ENCODE peak calls at places on chromosomes 2 and 18, in nine cellular contexts. One of them, this sample, is unnamed.

GRCh38 chr2:195559431-195559914 is 97.6 kb upstream of the SLC39A10 start:
- DNase-seq in fibroblast of lung: peak
- DNase-seq in endodermal cell: no peak
- DNase-seq in SK-N-SH: no peak
- DNase-seq in GM23248: peak
- DNase-seq in IMR-90: peak
- DNase-seq in adipocyte: peak
- DNase-seq in HCT116: no peak
- DNase-seq in endothelial cell of umbilical vein: no peak
- DNase-seq in this sample: peak

GRCh38 chr18:23958036-23958435 is 56.5 kb upstream of the TTC39C start:
- DNase-seq in fibroblast of lung: peak
- DNase-seq in endodermal cell: no peak
- DNase-seq in SK-N-SH: no peak
- DNase-seq in GM23248: peak
- DNase-seq in IMR-90: no peak
- DNase-seq in adipocyte: no peak
- DNase-seq in HCT116: no peak
- DNase-seq in endothelial cell of umbilical vein: no peak
- DNase-seq in this sample: no peak

GRCh38 chr2:237669129-237669627 is 41.8 kb downstream of the LRRFIP1 start:
- DNase-seq in fibroblast of lung: no peak
- DNase-seq in endodermal cell: no peak
- DNase-seq in SK-N-SH: no peak
- DNase-seq in GM23248: peak
- DNase-seq in IMR-90: no peak
- DNase-seq in adipocyte: no peak
- DNase-seq in HCT116: no peak
- DNase-seq in endothelial cell of umbilical vein: no peak
- DNase-seq in this sample: no peak

GRCh38 chr2:217467331-217467730 is 535.5 kb downstream of the TNS1 start:
- DNase-seq in fibroblast of lung: peak
- DNase-seq in endodermal cell: no peak
- DNase-seq in SK-N-SH: no peak
- DNase-seq in GM23248: peak
- DNase-seq in IMR-90: peak
- DNase-seq in adipocyte: no peak
- DNase-seq in HCT116: no peak
- DNase-seq in endothelial cell of umbilical vein: no peak
- DNase-seq in this sample: no peak

GRCh38 chr2:64914735-64915509 is 74.3 kb upstream of the SLC1A4 start:
- DNase-seq in fibroblast of lung: peak
- DNase-seq in endodermal cell: no peak
- DNase-seq in SK-N-SH: no peak
- DNase-seq in GM23248: peak
- DNase-seq in IMR-90: peak
- DNase-seq in adipocyte: peak
- DNase-seq in HCT116: no peak
- DNase-seq in endothelial cell of umbilical vein: no peak
- DNase-seq in this sample: no peak

GRCh38 chr2:186542002-186542401 is 47.9 kb upstream of the ITGAV start:
- DNase-seq in fibroblast of lung: no peak
- DNase-seq in endodermal cell: no peak
- DNase-seq in SK-N-SH: no peak
- DNase-seq in GM23248: no peak
- DNase-seq in IMR-90: no peak
- DNase-seq in adipocyte: no peak
- DNase-seq in HCT116: no peak
- DNase-seq in endothelial cell of umbilical vein: peak
- DNase-seq in this sample: no peak

GRCh38 chr2:195562624-195563566 is 94.1 kb upstream of the SLC39A10 start:
- DNase-seq in fibroblast of lung: no peak
- DNase-seq in endodermal cell: no peak
- DNase-seq in SK-N-SH: peak
- DNase-seq in GM23248: peak
- DNase-seq in IMR-90: peak
- DNase-seq in adipocyte: peak
- DNase-seq in HCT116: no peak
- DNase-seq in endothelial cell of umbilical vein: no peak
- DNase-seq in this sample: no peak

GRCh38 chr2:215554689-215555088 is 118.8 kb upstream of the FN1 start:
- DNase-seq in fibroblast of lung: peak
- DNase-seq in endodermal cell: no peak
- DNase-seq in SK-N-SH: no peak
- DNase-seq in GM23248: no peak
- DNase-seq in IMR-90: peak
- DNase-seq in adipocyte: no peak
- DNase-seq in HCT116: no peak
- DNase-seq in endothelial cell of umbilical vein: peak
- DNase-seq in this sample: no peak

GRCh38 chr2:44943031-44943692 is 1.7 kb downstream of the SIX3 start:
- DNase-seq in fibroblast of lung: no peak
- DNase-seq in endodermal cell: peak
- DNase-seq in SK-N-SH: peak
- DNase-seq in GM23248: peak
- DNase-seq in IMR-90: no peak
- DNase-seq in adipocyte: no peak
- DNase-seq in HCT116: no peak
- DNase-seq in endothelial cell of umbilical vein: no peak
- DNase-seq in this sample: no peak

GRCh38 chr18:47730795-47731194 is 199.7 kb downstream of the SMAD2 start:
- DNase-seq in fibroblast of lung: no peak
- DNase-seq in endodermal cell: no peak
- DNase-seq in SK-N-SH: no peak
- DNase-seq in GM23248: peak
- DNase-seq in IMR-90: peak
- DNase-seq in adipocyte: no peak
- DNase-seq in HCT116: no peak
- DNase-seq in endothelial cell of umbilical vein: no peak
- DNase-seq in this sample: no peak

GRCh38 chr2:96507957-96508520 is 2.9 kb upstream of the NEURL3 start:
- DNase-seq in fibroblast of lung: peak
- DNase-seq in endodermal cell: peak
- DNase-seq in SK-N-SH: peak
- DNase-seq in GM23248: peak
- DNase-seq in IMR-90: peak
- DNase-seq in adipocyte: peak
- DNase-seq in HCT116: peak
- DNase-seq in endothelial cell of umbilical vein: peak
- DNase-seq in this sample: peak

GRCh38 chr2:96510931-96511595 is 5.9 kb upstream of the NEURL3 start:
- DNase-seq in fibroblast of lung: no peak
- DNase-seq in endodermal cell: peak
- DNase-seq in SK-N-SH: no peak
- DNase-seq in GM23248: no peak
- DNase-seq in IMR-90: no peak
- DNase-seq in adipocyte: no peak
- DNase-seq in HCT116: no peak
- DNase-seq in endothelial cell of umbilical vein: no peak
- DNase-seq in this sample: no peak

GRCh38 chr2:96508521-96509113 is 3.5 kb upstream of the NEURL3 start:
- DNase-seq in fibroblast of lung: no peak
- DNase-seq in endodermal cell: no peak
- DNase-seq in SK-N-SH: peak
- DNase-seq in GM23248: no peak
- DNase-seq in IMR-90: no peak
- DNase-seq in adipocyte: no peak
- DNase-seq in HCT116: no peak
- DNase-seq in endothelial cell of umbilical vein: no peak
- DNase-seq in this sample: no peak

GRCh38 chr2:96509847-96510230 is 4.7 kb upstream of the NEURL3 start:
- DNase-seq in fibroblast of lung: no peak
- DNase-seq in endodermal cell: no peak
- DNase-seq in SK-N-SH: no peak
- DNase-seq in GM23248: no peak
- DNase-seq in IMR-90: no peak
- DNase-seq in adipocyte: no peak
- DNase-seq in HCT116: no peak
- DNase-seq in endothelial cell of umbilical vein: no peak
- DNase-seq in this sample: no peak

GRCh38 chr2:96509114-96509846 is 4.1 kb upstream of the NEURL3 start:
- DNase-seq in fibroblast of lung: peak
- DNase-seq in endodermal cell: peak
- DNase-seq in SK-N-SH: peak
- DNase-seq in GM23248: peak
- DNase-seq in IMR-90: peak
- DNase-seq in adipocyte: peak
- DNase-seq in HCT116: peak
- DNase-seq in endothelial cell of umbilical vein: peak
- DNase-seq in this sample: peak
- H3K9ac ChIP-seq in fibroblast of lung: no peak
- H3K9ac ChIP-seq in endodermal cell: no peak
- H3K9ac ChIP-seq in SK-N-SH: no peak
- H3K9ac ChIP-seq in GM23248: no peak
- H3K9ac ChIP-seq in IMR-90: no peak
- H3K9ac ChIP-seq in adipocyte: no peak
- H3K9ac ChIP-seq in HCT116: no peak
- H3K9ac ChIP-seq in endothelial cell of umbilical vein: no peak
- H3K9ac ChIP-seq in this sample: no peak

GRCh38 chr2:55139305-55139704 is 89.1 kb upstream of the RTN4 start:
- DNase-seq in fibroblast of lung: no peak
- DNase-seq in endodermal cell: no peak
- DNase-seq in SK-N-SH: no peak
- DNase-seq in GM23248: no peak
- DNase-seq in IMR-90: no peak
- DNase-seq in adipocyte: no peak
- DNase-seq in HCT116: no peak
- DNase-seq in endothelial cell of umbilical vein: no peak
- DNase-seq in this sample: no peak

GRCh38 chr2:55140316-55141219 is 90.3 kb upstream of the RTN4 start:
- DNase-seq in fibroblast of lung: no peak
- DNase-seq in endodermal cell: peak
- DNase-seq in SK-N-SH: no peak
- DNase-seq in GM23248: no peak
- DNase-seq in IMR-90: no peak
- DNase-seq in adipocyte: no peak
- DNase-seq in HCT116: no peak
- DNase-seq in endothelial cell of umbilical vein: no peak
- DNase-seq in this sample: no peak

GRCh38 chr2:55138546-55139288 is 88.5 kb upstream of the RTN4 start:
- DNase-seq in fibroblast of lung: no peak
- DNase-seq in endodermal cell: no peak
- DNase-seq in SK-N-SH: no peak
- DNase-seq in GM23248: no peak
- DNase-seq in IMR-90: no peak
- DNase-seq in adipocyte: no peak
- DNase-seq in HCT116: no peak
- DNase-seq in endothelial cell of umbilical vein: no peak
- DNase-seq in this sample: no peak

GRCh38 chr2:55142518-55142917 is 89.6 kb downstream of the CLHC1 start:
- DNase-seq in fibroblast of lung: no peak
- DNase-seq in endodermal cell: peak
- DNase-seq in SK-N-SH: no peak
- DNase-seq in GM23248: no peak
- DNase-seq in IMR-90: no peak
- DNase-seq in adipocyte: no peak
- DNase-seq in HCT116: no peak
- DNase-seq in endothelial cell of umbilical vein: no peak
- DNase-seq in this sample: no peak

DNA sequence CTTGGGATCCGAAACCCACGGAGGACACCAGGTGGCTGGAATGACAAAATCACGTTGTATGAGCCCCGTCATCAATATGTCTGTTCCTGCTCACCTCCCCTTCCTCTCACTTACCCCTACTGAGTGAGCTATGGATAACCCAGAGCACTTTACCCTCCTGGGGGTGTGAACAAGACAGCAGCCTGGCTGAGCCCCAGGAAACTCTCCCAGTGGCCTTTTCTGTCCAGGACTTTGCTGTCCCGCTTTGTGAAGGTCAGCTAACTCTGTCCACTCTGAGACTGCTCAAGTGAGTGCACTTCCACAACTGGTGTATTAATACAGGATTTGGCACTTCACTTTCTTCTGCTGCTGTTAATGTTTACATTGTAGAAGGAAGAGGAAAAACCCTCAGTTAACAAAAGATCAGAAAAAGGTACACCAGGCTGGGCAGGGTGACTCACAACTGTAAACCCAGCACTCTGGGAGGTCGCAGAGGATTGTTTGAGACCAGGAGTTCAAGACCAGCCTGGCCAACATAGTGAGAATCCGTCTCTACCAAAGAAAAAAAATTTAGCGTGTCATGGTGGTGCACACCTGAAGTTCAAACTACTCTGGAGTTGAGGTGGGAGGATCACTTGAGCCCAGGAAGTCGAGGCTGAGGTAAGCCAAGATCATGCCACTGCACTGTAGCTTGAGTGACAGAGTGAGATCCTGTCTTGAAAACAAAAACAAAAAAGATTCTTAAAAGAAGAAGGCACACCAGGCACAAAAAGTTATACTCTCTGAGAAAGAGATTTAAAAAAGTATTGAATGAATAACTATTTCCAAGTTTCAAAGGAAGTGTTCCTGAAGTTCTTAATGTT is 90.3 kb downstream of the CLHC1 start:
- DNase-seq in fibroblast of lung: no peak
- DNase-seq in endodermal cell: peak
- DNase-seq in SK-N-SH: no peak
- DNase-seq in GM23248: no peak
- DNase-seq in IMR-90: peak
- DNase-seq in adipocyte: no peak
- DNase-seq in HCT116: no peak
- DNase-seq in endothelial cell of umbilical vein: peak
- DNase-seq in this sample: no peak
- H3K9ac ChIP-seq in fibroblast of lung: no peak
- H3K9ac ChIP-seq in endodermal cell: no peak
- H3K9ac ChIP-seq in SK-N-SH: no peak
- H3K9ac ChIP-seq in GM23248: no peak
- H3K9ac ChIP-seq in IMR-90: no peak
- H3K9ac ChIP-seq in adipocyte: no peak
- H3K9ac ChIP-seq in HCT116: no peak
- H3K9ac ChIP-seq in endothelial cell of umbilical vein: no peak
- H3K9ac ChIP-seq in this sample: no peak

DNA sequence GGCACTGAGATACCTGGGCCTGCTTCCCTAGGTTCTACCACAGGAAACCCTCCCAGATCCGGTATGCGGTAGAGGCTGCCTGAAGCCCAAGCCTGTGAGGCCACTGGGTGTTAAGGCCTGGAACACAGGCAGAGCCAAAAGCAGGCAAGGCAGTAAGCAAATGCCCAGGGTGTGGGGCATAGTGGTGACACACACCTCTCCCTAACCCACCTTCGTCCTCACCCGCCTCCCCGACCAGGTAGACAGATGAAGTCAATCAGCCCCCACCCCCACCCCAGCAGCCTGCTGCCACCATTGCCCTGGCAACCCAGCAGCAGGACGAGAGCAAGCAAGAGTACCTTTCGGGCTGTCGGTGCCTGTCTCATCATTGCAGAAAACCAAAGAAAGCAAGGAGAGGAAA is 6.1 kb downstream of the DCTN1 start:
- DNase-seq in fibroblast of lung: no peak
- DNase-seq in endodermal cell: peak
- DNase-seq in SK-N-SH: peak
- DNase-seq in GM23248: no peak
- DNase-seq in IMR-90: no peak
- DNase-seq in adipocyte: no peak
- DNase-seq in HCT116: no peak
- DNase-seq in endothelial cell of umbilical vein: no peak
- DNase-seq in this sample: no peak
- H3K9ac ChIP-seq in fibroblast of lung: peak
- H3K9ac ChIP-seq in endodermal cell: peak
- H3K9ac ChIP-seq in SK-N-SH: no peak
- H3K9ac ChIP-seq in GM23248: no peak
- H3K9ac ChIP-seq in IMR-90: no peak
- H3K9ac ChIP-seq in adipocyte: peak
- H3K9ac ChIP-seq in HCT116: no peak
- H3K9ac ChIP-seq in endothelial cell of umbilical vein: no peak
- H3K9ac ChIP-seq in this sample: no peak

GRCh38 chr18:5457467-5457957 is 86.3 kb downstream of the EPB41L3 start:
- DNase-seq in fibroblast of lung: no peak
- DNase-seq in endodermal cell: no peak
- DNase-seq in SK-N-SH: no peak
- DNase-seq in GM23248: no peak
- DNase-seq in IMR-90: no peak
- DNase-seq in adipocyte: no peak
- DNase-seq in HCT116: no peak
- DNase-seq in endothelial cell of umbilical vein: no peak
- DNase-seq in this sample: no peak
- H3K9ac ChIP-seq in fibroblast of lung: no peak
- H3K9ac ChIP-seq in endodermal cell: no peak
- H3K9ac ChIP-seq in SK-N-SH: no peak
- H3K9ac ChIP-seq in GM23248: no peak
- H3K9ac ChIP-seq in IMR-90: no peak
- H3K9ac ChIP-seq in adipocyte: no peak
- H3K9ac ChIP-seq in HCT116: no peak
- H3K9ac ChIP-seq in endothelial cell of umbilical vein: peak
- H3K9ac ChIP-seq in this sample: no peak